ENCODE peak calls at places on chromosomes 16 and 17, in ten cellular contexts. One of them, this sample, is unnamed.

GRCh38 chr16:50835358-50836060 is 93.6 kb downstream of the CYLD start:
- DNase-seq in PC-9: no peak
- DNase-seq in lung: no peak
- DNase-seq in upper lobe of right lung: no peak
- DNase-seq in OCI-LY7: no peak
- DNase-seq in prostate gland: no peak
- DNase-seq in astrocyte of the spinal cord: no peak
- DNase-seq in tibial nerve: no peak
- DNase-seq in lower lobe of right lung: no peak
- DNase-seq in A549: no peak
- DNase-seq in this sample: no peak

GRCh38 chr16:83689385-83689831 is 118.4 kb upstream of the HSBP1 start:
- DNase-seq in lower lobe of right lung: no peak
- DNase-seq in tibial nerve: no peak
- DNase-seq in astrocyte of the spinal cord: peak
- DNase-seq in A549: no peak
- DNase-seq in lung: no peak
- DNase-seq in upper lobe of right lung: no peak
- DNase-seq in prostate gland: no peak
- DNase-seq in PC-9: peak
- DNase-seq in OCI-LY7: no peak
- DNase-seq in this sample: no peak

GRCh38 chr16:678858-679807 is 1.1 kb upstream of the STUB1 start:
- DNase-seq in astrocyte of the spinal cord: peak
- DNase-seq in OCI-LY7: peak
- DNase-seq in PC-9: peak
- DNase-seq in upper lobe of right lung: peak
- DNase-seq in lower lobe of right lung: peak
- DNase-seq in prostate gland: peak
- DNase-seq in lung: peak
- DNase-seq in tibial nerve: peak
- DNase-seq in A549: peak
- DNase-seq in this sample: peak

GRCh38 chr17:80279895-80280294 is 19.2 kb downstream of the RNF213 start:
- DNase-seq in tibial nerve: no peak
- DNase-seq in prostate gland: no peak
- DNase-seq in PC-9: no peak
- DNase-seq in OCI-LY7: no peak
- DNase-seq in upper lobe of right lung: peak
- DNase-seq in lower lobe of right lung: peak
- DNase-seq in A549: no peak
- DNase-seq in lung: no peak
- DNase-seq in astrocyte of the spinal cord: peak
- DNase-seq in this sample: peak

GRCh38 chr17:51997723-51998122 is 160.8 kb downstream of the CA10 start:
- DNase-seq in lung: no peak
- DNase-seq in OCI-LY7: no peak
- DNase-seq in upper lobe of right lung: no peak
- DNase-seq in tibial nerve: no peak
- DNase-seq in astrocyte of the spinal cord: no peak
- DNase-seq in PC-9: no peak
- DNase-seq in A549: no peak
- DNase-seq in lower lobe of right lung: no peak
- DNase-seq in prostate gland: no peak
- DNase-seq in this sample: no peak

GRCh38 chr17:28343491-28343932 is 8.0 kb downstream of the TNFAIP1 start:
- DNase-seq in astrocyte of the spinal cord: no peak
- DNase-seq in upper lobe of right lung: no peak
- DNase-seq in OCI-LY7: peak
- DNase-seq in prostate gland: no peak
- DNase-seq in tibial nerve: no peak
- DNase-seq in lung: no peak
- DNase-seq in PC-9: no peak
- DNase-seq in lower lobe of right lung: no peak
- DNase-seq in A549: no peak
- DNase-seq in this sample: no peak

GRCh38 chr17:82399030-82399429 is 19.1 kb upstream of the HEXD start:
- DNase-seq in upper lobe of right lung: no peak
- DNase-seq in lung: no peak
- DNase-seq in A549: no peak
- DNase-seq in prostate gland: no peak
- DNase-seq in OCI-LY7: no peak
- DNase-seq in lower lobe of right lung: no peak
- DNase-seq in tibial nerve: peak
- DNase-seq in astrocyte of the spinal cord: peak
- DNase-seq in PC-9: no peak
- DNase-seq in this sample: peak

GRCh38 chr16:54447606-54448440 is 161.2 kb upstream of the IRX3 start:
- DNase-seq in lower lobe of right lung: no peak
- DNase-seq in tibial nerve: no peak
- DNase-seq in prostate gland: no peak
- DNase-seq in OCI-LY7: no peak
- DNase-seq in A549: peak
- DNase-seq in PC-9: peak
- DNase-seq in lung: no peak
- DNase-seq in astrocyte of the spinal cord: peak
- DNase-seq in upper lobe of right lung: no peak
- DNase-seq in this sample: no peak

GRCh38 chr16:20807822-20808207 is 1.5 kb downstream of the REXO5 start:
- DNase-seq in upper lobe of right lung: no peak
- DNase-seq in A549: no peak
- DNase-seq in PC-9: no peak
- DNase-seq in lung: no peak
- DNase-seq in astrocyte of the spinal cord: no peak
- DNase-seq in prostate gland: no peak
- DNase-seq in tibial nerve: no peak
- DNase-seq in lower lobe of right lung: no peak
- DNase-seq in OCI-LY7: no peak
- DNase-seq in this sample: no peak

GRCh38 chr17:79434215-79434614 is 176.6 kb downstream of the RBFOX3 start:
- DNase-seq in A549: no peak
- DNase-seq in astrocyte of the spinal cord: no peak
- DNase-seq in upper lobe of right lung: no peak
- DNase-seq in tibial nerve: no peak
- DNase-seq in lung: no peak
- DNase-seq in prostate gland: no peak
- DNase-seq in lower lobe of right lung: no peak
- DNase-seq in OCI-LY7: no peak
- DNase-seq in PC-9: no peak
- DNase-seq in this sample: no peak

GRCh38 chr17:31269597-31269996 is 27.4 kb downstream of the OMG start:
- DNase-seq in OCI-LY7: no peak
- DNase-seq in A549: peak
- DNase-seq in lung: no peak
- DNase-seq in prostate gland: no peak
- DNase-seq in astrocyte of the spinal cord: peak
- DNase-seq in tibial nerve: no peak
- DNase-seq in lower lobe of right lung: no peak
- DNase-seq in PC-9: peak
- DNase-seq in upper lobe of right lung: no peak
- DNase-seq in this sample: no peak

GRCh38 chr16:58046054-58046881 is 20.7 kb downstream of the MMP15 start:
- DNase-seq in lower lobe of right lung: no peak
- DNase-seq in prostate gland: no peak
- DNase-seq in OCI-LY7: no peak
- DNase-seq in tibial nerve: no peak
- DNase-seq in A549: no peak
- DNase-seq in PC-9: peak
- DNase-seq in astrocyte of the spinal cord: no peak
- DNase-seq in upper lobe of right lung: no peak
- DNase-seq in lung: no peak
- DNase-seq in this sample: peak

GRCh38 chr17:3770471-3770870 is 30.5 kb downstream of the ITGAE start:
- DNase-seq in lung: no peak
- DNase-seq in astrocyte of the spinal cord: no peak
- DNase-seq in PC-9: no peak
- DNase-seq in OCI-LY7: peak
- DNase-seq in tibial nerve: no peak
- DNase-seq in A549: no peak
- DNase-seq in lower lobe of right lung: peak
- DNase-seq in prostate gland: no peak
- DNase-seq in upper lobe of right lung: no peak
- DNase-seq in this sample: peak

GRCh38 chr16:84502581-84502980 is 1.9 kb downstream of the MEAK7 start:
- DNase-seq in lower lobe of right lung: peak
- DNase-seq in tibial nerve: no peak
- DNase-seq in astrocyte of the spinal cord: no peak
- DNase-seq in upper lobe of right lung: peak
- DNase-seq in lung: no peak
- DNase-seq in OCI-LY7: no peak
- DNase-seq in A549: no peak
- DNase-seq in prostate gland: no peak
- DNase-seq in PC-9: peak
- DNase-seq in this sample: no peak

GRCh38 chr17:78184868-78185267 is 2.0 kb downstream of the TK1 start:
- DNase-seq in PC-9: no peak
- DNase-seq in lung: no peak
- DNase-seq in A549: no peak
- DNase-seq in OCI-LY7: no peak
- DNase-seq in lower lobe of right lung: no peak
- DNase-seq in astrocyte of the spinal cord: no peak
- DNase-seq in tibial nerve: no peak
- DNase-seq in upper lobe of right lung: no peak
- DNase-seq in prostate gland: peak
- DNase-seq in this sample: no peak

GRCh38 chr16:29820730-29821662 is 734 bp downstream of the MVP start:
- DNase-seq in lung: peak
- DNase-seq in OCI-LY7: no peak
- DNase-seq in astrocyte of the spinal cord: no peak
- DNase-seq in upper lobe of right lung: peak
- DNase-seq in lower lobe of right lung: peak
- DNase-seq in PC-9: peak
- DNase-seq in tibial nerve: no peak
- DNase-seq in prostate gland: peak
- DNase-seq in A549: peak
- DNase-seq in this sample: peak

DNA sequence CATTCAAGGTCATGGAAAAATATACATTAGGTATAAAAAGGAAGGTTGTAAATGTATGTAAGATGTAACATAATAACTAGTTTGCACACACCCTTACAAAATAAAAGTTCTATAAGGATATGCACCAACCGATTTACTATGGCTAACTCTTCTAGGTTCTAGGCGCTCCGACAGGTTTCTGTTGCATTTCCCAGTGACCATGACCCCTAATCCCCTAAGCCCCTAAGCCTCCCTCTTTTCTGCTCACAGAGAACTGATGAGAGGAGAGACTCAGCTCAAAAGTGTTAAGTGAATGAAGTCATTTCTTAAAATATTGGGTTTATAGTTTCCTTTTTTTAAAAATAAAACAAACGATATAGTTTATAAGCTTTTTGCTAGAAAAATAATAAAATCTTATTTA is 30.0 kb upstream of the HEATR6 start:
- DNase-seq in PC-9: no peak
- DNase-seq in lung: no peak
- DNase-seq in upper lobe of right lung: no peak
- DNase-seq in lower lobe of right lung: no peak
- DNase-seq in tibial nerve: no peak
- DNase-seq in astrocyte of the spinal cord: no peak
- DNase-seq in A549: no peak
- DNase-seq in prostate gland: no peak
- DNase-seq in OCI-LY7: no peak
- DNase-seq in this sample: no peak
- H3K4me3 ChIP-seq in PC-9: no peak
- H3K4me3 ChIP-seq in lung: no peak
- H3K4me3 ChIP-seq in upper lobe of right lung: no peak
- H3K4me3 ChIP-seq in lower lobe of right lung: no peak
- H3K4me3 ChIP-seq in tibial nerve: no peak
- H3K4me3 ChIP-seq in astrocyte of the spinal cord: no peak
- H3K4me3 ChIP-seq in A549: no peak
- H3K4me3 ChIP-seq in prostate gland: no peak
- H3K4me3 ChIP-seq in OCI-LY7: no peak
- H3K4me3 ChIP-seq in this sample: no peak

DNA sequence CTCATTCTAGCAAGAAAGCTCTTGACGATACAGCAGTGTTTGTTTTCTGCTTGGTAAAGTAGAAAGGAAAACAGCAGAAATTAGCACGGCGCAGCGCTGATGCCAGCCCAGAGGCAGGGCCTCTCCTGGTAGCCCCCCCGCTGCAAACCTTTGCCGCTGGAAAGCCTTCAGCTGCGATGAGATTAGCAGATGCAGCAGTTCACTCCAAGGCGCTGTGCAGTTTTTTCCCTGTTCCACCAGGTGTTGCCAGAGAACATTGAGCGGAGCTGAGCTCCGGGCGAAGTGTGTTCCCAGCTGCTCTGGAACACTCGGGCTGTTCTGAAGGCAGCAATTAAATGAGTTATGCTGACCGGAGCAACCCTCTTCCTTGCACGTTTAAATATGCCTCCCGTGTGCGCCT is 72.5 kb downstream of the RBFOX1 start:
- DNase-seq in lower lobe of right lung: peak
- DNase-seq in PC-9: no peak
- DNase-seq in upper lobe of right lung: peak
- DNase-seq in lung: peak
- DNase-seq in tibial nerve: no peak
- DNase-seq in A549: peak
- DNase-seq in OCI-LY7: no peak
- DNase-seq in prostate gland: no peak
- DNase-seq in astrocyte of the spinal cord: no peak
- DNase-seq in this sample: no peak
- TF ChIP-seq CTCF in lower lobe of right lung: peak
- TF ChIP-seq CTCF in PC-9: no peak
- TF ChIP-seq CTCF in upper lobe of right lung: peak
- TF ChIP-seq CTCF in lung: no peak
- TF ChIP-seq CTCF in tibial nerve: no peak
- TF ChIP-seq CTCF in A549: no peak
- TF ChIP-seq CTCF in OCI-LY7: no peak
- TF ChIP-seq CTCF in prostate gland: no peak
- TF ChIP-seq CTCF in astrocyte of the spinal cord: peak
- TF ChIP-seq CTCF in this sample: peak

DNA sequence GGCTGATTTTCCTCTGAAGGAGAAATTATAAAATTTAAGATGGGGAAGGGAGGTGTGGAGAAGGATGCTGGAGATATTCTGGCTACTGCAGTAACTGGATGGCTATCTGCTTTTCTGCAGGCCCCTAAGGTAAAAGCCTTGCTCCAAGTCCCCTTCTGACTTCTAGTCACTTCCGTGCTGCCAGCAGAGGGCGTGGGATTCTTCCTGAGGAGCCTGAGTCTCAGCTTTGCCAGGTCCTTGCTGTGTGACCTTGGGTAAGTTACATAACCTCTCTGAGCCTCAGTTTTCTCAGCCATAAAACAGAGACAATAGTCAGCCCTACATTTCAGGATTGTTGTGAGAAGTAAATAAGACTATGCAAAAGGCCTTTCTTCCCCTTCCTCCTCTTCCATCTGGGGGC is 24.3 kb upstream of the TMEM220 start:
- DNase-seq in lung: no peak
- DNase-seq in astrocyte of the spinal cord: no peak
- DNase-seq in A549: peak
- DNase-seq in PC-9: no peak
- DNase-seq in prostate gland: peak
- DNase-seq in OCI-LY7: peak
- DNase-seq in tibial nerve: no peak
- DNase-seq in lower lobe of right lung: no peak
- DNase-seq in upper lobe of right lung: no peak
- DNase-seq in this sample: no peak
- H3K4me3 ChIP-seq in lung: no peak
- H3K4me3 ChIP-seq in astrocyte of the spinal cord: no peak
- H3K4me3 ChIP-seq in A549: no peak
- H3K4me3 ChIP-seq in PC-9: no peak
- H3K4me3 ChIP-seq in prostate gland: no peak
- H3K4me3 ChIP-seq in OCI-LY7: no peak
- H3K4me3 ChIP-seq in tibial nerve: no peak
- H3K4me3 ChIP-seq in lower lobe of right lung: no peak
- H3K4me3 ChIP-seq in upper lobe of right lung: no peak
- H3K4me3 ChIP-seq in this sample: no peak

GRCh38 chr17:34852614-34853013 is 108.6 kb downstream of the CCT6B start:
- DNase-seq in astrocyte of the spinal cord: no peak
- DNase-seq in PC-9: no peak
- DNase-seq in prostate gland: no peak
- DNase-seq in lower lobe of right lung: no peak
- DNase-seq in OCI-LY7: peak
- DNase-seq in A549: peak
- DNase-seq in upper lobe of right lung: no peak
- DNase-seq in lung: no peak
- DNase-seq in tibial nerve: no peak
- DNase-seq in this sample: no peak
- TF ChIP-seq CTCF in astrocyte of the spinal cord: no peak
- TF ChIP-seq CTCF in PC-9: no peak
- TF ChIP-seq CTCF in prostate gland: no peak
- TF ChIP-seq CTCF in lower lobe of right lung: no peak
- TF ChIP-seq CTCF in OCI-LY7: peak
- TF ChIP-seq CTCF in A549: no peak
- TF ChIP-seq CTCF in upper lobe of right lung: no peak
- TF ChIP-seq CTCF in lung: no peak
- TF ChIP-seq CTCF in tibial nerve: no peak
- TF ChIP-seq CTCF in this sample: no peak